ENCODE peak calls at places on chromosome 17, in four cellular contexts. J, A, E and N are unnamed samples.

GRCh38 chr17:28473542-28473941 is at the start of gene SLC13A2:
- DNase-seq in E (no peak), J (no peak), A (no peak), N (no peak)

GRCh38 chr17:17700251-17700969 is 19.2 kb downstream of the RAI1 start:
- DNase-seq in E (no peak), J (no peak), A (peak), N (peak)

GRCh38 chr17:19508327-19508867 is 25.3 kb upstream of the SLC47A1 start:
- DNase-seq in J (no peak), E (no peak), A (peak), N (no peak)

GRCh38 chr17:79997004-79997673 is 38.5 kb downstream of the TBC1D16 start:
- DNase-seq in E (no peak), A (no peak), J (no peak), N (no peak)

GRCh38 chr17:28507567-28508195 is 1.5 kb downstream of the FOXN1 start:
- DNase-seq in E (no peak), J (peak), A (no peak), N (no peak)

GRCh38 chr17:58414596-58414997 is 2.7 kb downstream of the RNF43 start:
- DNase-seq in J (no peak), E (no peak), A (peak), N (peak)

GRCh38 chr17:17269926-17270773 is 10.9 kb downstream of the COPS3 start:
- DNase-seq in A (no peak), J (no peak), E (no peak), N (no peak)

GRCh38 chr17:40059729-40060475 is 2.9 kb upstream of the THRA start:
- DNase-seq in A (no peak), J (no peak), E (no peak), N (no peak)

GRCh38 chr17:19747159-19747719 is 859 bp downstream of the ALDH3A1 start:
- DNase-seq in E (no peak), J (no peak), A (no peak), N (no peak)

GRCh38 chr17:1648582-1649115 is 1.0 kb downstream of the RILP start:
- DNase-seq in E (peak), A (no peak), J (peak), N (no peak)